ENCODE peak calls at places on chromosomes 11 and 22, in seven cellular contexts. R is fibroblast of pulmonary artery, V is brain microvascular endothelial cell, H is left ventricle myocardium inferior, N is colonic mucosa, S is Panc1, E is cardiac fibroblast. U is an unnamed sample.

GRCh38 chr11:86610559-86611341 is 61.7 kb downstream of the ME3 start:
- DNase-seq in R (no peak), V (no peak), H (no peak), N (no peak), S (no peak), E (no peak), U (no peak)

GRCh38 chr11:111059726-111060125 is 185.8 kb upstream of the POU2AF2 start:
- DNase-seq in R (no peak), V (no peak), H (no peak), N (no peak), S (no peak), E (peak; percentile 72), U (no peak)

GRCh38 chr22:29096736-29097669 is 24.2 kb downstream of the KREMEN1 start:
- DNase-seq in R (no peak), V (no peak), H (no peak), N (peak; percentile 41), S (no peak), E (peak; percentile 8), U (no peak)

GRCh38 chr22:45334068-45334467 is 24.3 kb downstream of the FAM118A start:
- DNase-seq in R (no peak), V (no peak), H (no peak), N (no peak), S (no peak), E (no peak), U (no peak)

GRCh38 chr22:43293661-43294392 is 49.3 kb downstream of the SCUBE1 start:
- DNase-seq in R (peak; percentile 38), V (peak; percentile 10), H (no peak), N (peak; percentile 78), S (no peak), E (peak; percentile 61), U (no peak)

GRCh38 chr11:72349053-72349452 is 85.3 kb downstream of the CLPB start:
- DNase-seq in R (no peak), V (no peak), H (no peak), N (no peak), S (no peak), E (no peak), U (no peak)

GRCh38 chr11:60739114-60739513 is 14.6 kb downstream of the MS4A18 start:
- DNase-seq in R (no peak), V (no peak), H (no peak), N (no peak), S (no peak), E (no peak), U (no peak)

GRCh38 chr22:30170126-30170525 is 76.4 kb downstream of the LIF start:
- DNase-seq in R (no peak), V (no peak), H (no peak), N (no peak), S (no peak), E (no peak), U (no peak)

GRCh38 chr11:27213232-27213660 is 149.8 kb downstream of the CCDC34 start:
- DNase-seq in R (peak; percentile 80), V (peak; percentile 59), H (no peak), N (peak; percentile 13), S (peak; percentile 64), E (peak; percentile 91), U (peak; percentile 98)

GRCh38 chr22:23264610-23265388 is 84.5 kb downstream of the BCR start:
- DNase-seq in R (no peak), V (no peak), H (no peak), N (no peak), S (no peak), E (no peak), U (no peak)

GRCh38 chr11:69293819-69294505 is at the start of gene MYEOV:
- DNase-seq in R (peak; percentile 38), V (no peak), H (no peak), N (peak; percentile 89), S (peak; percentile 86), E (peak; percentile 55), U (no peak)

GRCh38 chr11:69295995-69296889 is 2.3 kb downstream of the MYEOV start:
- DNase-seq in R (peak; percentile 93), V (peak; percentile 61), H (peak; percentile 54), N (no peak), S (no peak), E (peak; percentile 97), U (no peak)

GRCh38 chr11:69293087-69293486 is 868 bp upstream of the MYEOV start:
- DNase-seq in R (no peak), V (no peak), H (no peak), N (no peak), S (no peak), E (no peak), U (no peak)

GRCh38 chr11:69295079-69295994 is 1.4 kb downstream of the MYEOV start:
- DNase-seq in R (no peak), V (no peak), H (no peak), N (no peak), S (no peak), E (no peak), U (no peak)

GRCh38 chr11:69294621-69295078 is 695 bp downstream of the MYEOV start:
- DNase-seq in R (no peak), V (no peak), H (no peak), N (no peak), S (no peak), E (no peak), U (no peak)
- TF ChIP-seq CTCF in R (no peak), V (no peak), H (no peak), N (no peak), S (no peak), E (no peak), U (no peak)

DNA sequence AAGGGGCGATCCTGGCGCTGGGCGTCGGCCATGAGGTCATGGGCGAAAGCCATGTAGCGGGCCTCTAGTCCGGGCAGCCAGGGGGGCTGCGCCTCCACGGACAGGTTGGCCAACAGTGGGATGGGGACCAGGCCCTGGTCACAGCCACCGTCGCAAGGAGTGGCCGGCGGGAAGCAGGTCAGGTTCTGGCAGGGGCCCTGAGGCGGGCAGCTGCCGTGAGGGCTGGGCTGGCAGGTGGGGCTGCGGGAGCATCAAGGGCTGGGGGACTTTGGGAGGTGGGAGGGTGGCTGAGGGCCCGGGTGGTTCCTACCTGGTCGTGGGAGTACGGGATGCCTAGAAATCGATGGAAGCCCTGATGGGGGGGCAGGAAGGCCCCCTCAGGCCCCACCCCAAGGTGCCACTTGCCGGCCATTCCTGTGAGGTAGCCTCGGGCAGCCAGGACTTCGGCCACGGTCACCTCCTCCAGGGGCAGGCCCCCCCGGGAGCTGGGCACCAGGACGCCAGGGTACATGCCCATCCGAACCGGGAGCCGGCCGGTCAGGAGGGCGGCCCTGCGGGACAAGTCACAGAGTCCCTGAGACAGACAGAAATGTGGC is 998 bp downstream of the ARSA start:
- DNase-seq in R (no peak), V (no peak), H (no peak), N (peak; percentile 29), S (no peak), E (no peak), U (no peak)
- H3K4me3 ChIP-seq in R (peak overlapping the region; percentile 89), V (peak overlapping the region; percentile 77), H (peak overlapping the region; percentile 92), N (peak overlapping the region; percentile 74), S (peak overlapping the region; percentile 85), E (peak overlapping the region; percentile 84), U (peak overlapping the region; percentile 75)

GRCh38 chr22:24412274-24412673 is 15.1 kb upstream of the ADORA2A start:
- DNase-seq in R (no peak), V (no peak), H (no peak), N (no peak), S (no peak), E (no peak), U (no peak)

GRCh38 chr22:24413271-24413670 is 14.1 kb upstream of the ADORA2A start:
- DNase-seq in R (no peak), V (no peak), H (no peak), N (no peak), S (no peak), E (no peak), U (no peak)

GRCh38 chr22:24414984-24415945 is 12.1 kb upstream of the ADORA2A start:
- DNase-seq in R (no peak), V (no peak), H (no peak), N (no peak), S (no peak), E (no peak), U (no peak)

GRCh38 chr22:24414523-24414922 is 12.9 kb upstream of the ADORA2A start:
- DNase-seq in R (no peak), V (no peak), H (no peak), N (no peak), S (no peak), E (no peak), U (no peak)

DNA sequence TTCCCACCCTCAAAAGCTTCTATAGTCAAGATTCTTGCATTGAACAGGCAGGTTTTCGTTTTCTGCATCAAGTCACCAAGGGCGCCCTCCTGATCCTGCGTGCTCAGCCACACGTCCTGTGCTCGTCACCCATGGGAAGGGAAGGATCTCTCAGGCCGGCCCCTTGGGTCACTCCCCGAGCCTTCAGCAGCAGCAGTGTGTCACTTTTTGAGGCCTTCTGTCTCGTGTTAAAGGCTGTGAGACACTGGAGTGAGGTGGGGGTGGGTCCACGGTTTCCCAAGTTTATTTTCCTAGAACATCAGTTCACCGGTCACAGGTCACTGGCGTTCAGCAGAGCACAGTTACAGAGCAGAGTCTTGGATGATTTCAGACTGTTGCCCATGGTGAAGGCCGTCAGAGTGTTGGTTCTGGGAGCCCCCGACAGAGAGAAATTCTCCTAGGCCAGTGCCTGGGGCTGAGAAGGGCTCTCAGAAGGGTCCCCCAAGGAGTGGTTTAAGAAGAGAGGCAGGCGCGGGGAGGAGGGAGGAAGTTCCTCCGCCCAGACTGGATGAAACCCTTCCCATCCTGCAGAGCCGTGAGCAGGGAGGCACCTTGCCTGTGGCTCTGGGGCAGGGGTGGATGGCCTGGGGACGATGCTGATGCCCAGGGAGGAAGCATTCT is 13.5 kb upstream of the ADORA2A start:
- DNase-seq in R (no peak), V (no peak), H (no peak), N (no peak), S (no peak), E (no peak), U (no peak)
- TF ChIP-seq CTCF in R (no peak), V (no peak), H (no peak), N (no peak), S (no peak), E (no peak), U (no peak)

GRCh38 chr22:27075891-27076290 is 418.5 kb downstream of the MIAT start:
- DNase-seq in R (no peak), V (no peak), H (no peak), N (no peak), S (no peak), E (no peak), U (no peak)

GRCh38 chr22:27075028-27075678 is 417.8 kb downstream of the MIAT start:
- DNase-seq in R (peak; percentile 13), V (no peak), H (no peak), N (no peak), S (no peak), E (peak; percentile 7), U (no peak)

GRCh38 chr22:27068121-27068520 is 410.7 kb downstream of the MIAT start:
- DNase-seq in R (no peak), V (no peak), H (no peak), N (no peak), S (no peak), E (no peak), U (no peak)

DNA sequence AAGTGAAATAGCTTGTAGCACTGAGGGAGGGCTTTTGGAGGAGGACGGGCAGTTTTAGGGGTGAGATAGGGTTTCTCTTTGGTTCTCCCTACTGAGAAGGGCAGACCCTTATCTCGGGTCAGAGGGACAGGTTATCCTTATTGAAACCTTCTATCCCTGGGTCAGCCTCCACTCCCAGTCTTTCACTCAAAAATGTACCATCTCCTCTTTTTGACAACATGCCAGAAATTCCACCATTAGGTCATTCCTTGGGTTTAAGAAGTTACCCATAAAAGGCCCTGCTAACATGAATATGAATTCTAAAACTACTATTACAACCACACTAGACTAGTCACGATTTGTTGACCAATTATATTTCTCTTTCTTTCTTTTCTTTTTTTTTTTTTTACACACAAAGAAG is 416.6 kb downstream of the MIAT start:
- DNase-seq in R (no peak), V (no peak), H (no peak), N (no peak), S (no peak), E (peak; percentile 9), U (no peak)
- H3K4me3 ChIP-seq in R (no peak overlapping the region), V (no peak overlapping the region), H (no peak overlapping the region), N (no peak overlapping the region), S (no peak overlapping the region), E (no peak overlapping the region), U (no peak overlapping the region)